ENCODE peak calls at places on chromosomes 1 and 21, in six cellular contexts. One of them, this sample, is unnamed.

GRCh38 chr1:147539122-147539575 is 2.2 kb upstream of the BCL9 start:
- DNase-seq in iPS DF 6.9: no peak
- DNase-seq in tibial artery: no peak
- DNase-seq in psoas muscle: no peak
- DNase-seq in tibial nerve: peak; percentile 25
- DNase-seq in H9: no peak
- DNase-seq in this sample: no peak

GRCh38 chr1:15049067-15049466 is 104.5 kb upstream of the TMEM51 start:
- DNase-seq in tibial nerve: no peak
- DNase-seq in iPS DF 6.9: no peak
- DNase-seq in tibial artery: no peak
- DNase-seq in H9: no peak
- DNase-seq in psoas muscle: no peak
- DNase-seq in this sample: no peak

GRCh38 chr1:216785760-216786159 is 62.5 kb upstream of the ESRRG start:
- DNase-seq in tibial artery: no peak
- DNase-seq in H9: no peak
- DNase-seq in tibial nerve: no peak
- DNase-seq in iPS DF 6.9: no peak
- DNase-seq in psoas muscle: no peak
- DNase-seq in this sample: no peak

GRCh38 chr1:219958875-219959417 is 30.6 kb upstream of the SLC30A10 start:
- DNase-seq in iPS DF 6.9: no peak
- DNase-seq in psoas muscle: no peak
- DNase-seq in tibial nerve: no peak
- DNase-seq in H9: no peak
- DNase-seq in tibial artery: no peak
- DNase-seq in this sample: no peak

GRCh38 chr21:44354001-44354405 is 582 bp downstream of the TRPM2 start:
- DNase-seq in iPS DF 6.9: no peak
- DNase-seq in H9: no peak
- DNase-seq in tibial nerve: no peak
- DNase-seq in psoas muscle: peak; percentile 49
- DNase-seq in tibial artery: no peak
- DNase-seq in this sample: no peak

GRCh38 chr1:172599912-172600311 is 59.0 kb upstream of the FASLG start:
- DNase-seq in tibial nerve: no peak
- DNase-seq in tibial artery: no peak
- DNase-seq in iPS DF 6.9: no peak
- DNase-seq in H9: no peak
- DNase-seq in psoas muscle: no peak
- DNase-seq in this sample: no peak

GRCh38 chr1:104780470-104781078 is 1030.9 kb downstream of the AMY1C start:
- DNase-seq in iPS DF 6.9: no peak
- DNase-seq in H9: no peak
- DNase-seq in psoas muscle: no peak
- DNase-seq in tibial nerve: no peak
- DNase-seq in tibial artery: no peak
- DNase-seq in this sample: no peak

GRCh38 chr1:202247837-202248795 is 54.5 kb downstream of the LGR6 start:
- DNase-seq in tibial artery: no peak
- DNase-seq in H9: peak; percentile 52
- DNase-seq in psoas muscle: no peak
- DNase-seq in iPS DF 6.9: no peak
- DNase-seq in tibial nerve: no peak
- DNase-seq in this sample: peak; percentile 15

GRCh38 chr1:5297199-5297877 is 642.9 kb downstream of the AJAP1 start:
- DNase-seq in H9: no peak
- DNase-seq in tibial nerve: peak; percentile 9
- DNase-seq in iPS DF 6.9: no peak
- DNase-seq in tibial artery: no peak
- DNase-seq in psoas muscle: peak; percentile 58
- DNase-seq in this sample: no peak

GRCh38 chr1:40879487-40880175 is 17.5 kb upstream of the CITED4 start:
- DNase-seq in tibial artery: no peak
- DNase-seq in tibial nerve: no peak
- DNase-seq in iPS DF 6.9: no peak
- DNase-seq in psoas muscle: no peak
- DNase-seq in H9: no peak
- DNase-seq in this sample: no peak

GRCh38 chr1:47675047-47675675 is 237.3 kb downstream of the FOXD2 start:
- DNase-seq in H9: peak; percentile 27
- DNase-seq in iPS DF 6.9: no peak
- DNase-seq in tibial artery: no peak
- DNase-seq in tibial nerve: no peak
- DNase-seq in psoas muscle: no peak
- DNase-seq in this sample: no peak

GRCh38 chr1:47672622-47673021 is 234.8 kb downstream of the FOXD2 start:
- DNase-seq in H9: no peak
- DNase-seq in tibial nerve: no peak
- DNase-seq in psoas muscle: no peak
- DNase-seq in iPS DF 6.9: no peak
- DNase-seq in tibial artery: no peak
- DNase-seq in this sample: no peak

GRCh38 chr1:47675721-47676120 is 237.9 kb downstream of the FOXD2 start:
- DNase-seq in psoas muscle: no peak
- DNase-seq in tibial artery: no peak
- DNase-seq in iPS DF 6.9: no peak
- DNase-seq in H9: peak; percentile 30
- DNase-seq in tibial nerve: no peak
- DNase-seq in this sample: no peak

GRCh38 chr1:47676311-47677054 is 238.6 kb downstream of the FOXD2 start:
- DNase-seq in iPS DF 6.9: no peak
- DNase-seq in psoas muscle: no peak
- DNase-seq in tibial nerve: no peak
- DNase-seq in tibial artery: no peak
- DNase-seq in H9: peak; percentile 21
- DNase-seq in this sample: no peak

GRCh38 chr1:47674189-47674588 is 236.3 kb downstream of the FOXD2 start:
- DNase-seq in tibial artery: no peak
- DNase-seq in psoas muscle: no peak
- DNase-seq in tibial nerve: no peak
- DNase-seq in H9: no peak
- DNase-seq in iPS DF 6.9: no peak
- DNase-seq in this sample: no peak
- H3K27ac ChIP-seq in tibial artery: no peak overlapping the region
- H3K27ac ChIP-seq in psoas muscle: no peak overlapping the region
- H3K27ac ChIP-seq in tibial nerve: no peak overlapping the region
- H3K27ac ChIP-seq in H9: no peak overlapping the region
- H3K27ac ChIP-seq in iPS DF 6.9: no peak overlapping the region
- H3K27ac ChIP-seq in this sample: no peak overlapping the region

GRCh38 chr1:84603223-84603622 is 29.0 kb upstream of the CTBS start:
- DNase-seq in tibial nerve: no peak
- DNase-seq in H9: no peak
- DNase-seq in iPS DF 6.9: no peak
- DNase-seq in tibial artery: no peak
- DNase-seq in psoas muscle: no peak
- DNase-seq in this sample: no peak
- H3K27ac ChIP-seq in tibial nerve: no peak overlapping the region
- H3K27ac ChIP-seq in H9: no peak overlapping the region
- H3K27ac ChIP-seq in iPS DF 6.9: no peak overlapping the region
- H3K27ac ChIP-seq in tibial artery: peak overlapping the region; percentile 68
- H3K27ac ChIP-seq in psoas muscle: no peak overlapping the region
- H3K27ac ChIP-seq in this sample: no peak overlapping the region

GRCh38 chr1:115976900-115977480 is 677 bp downstream of the SLC22A15 start:
- DNase-seq in tibial nerve: no peak
- DNase-seq in tibial artery: no peak
- DNase-seq in iPS DF 6.9: no peak
- DNase-seq in psoas muscle: no peak
- DNase-seq in H9: no peak
- DNase-seq in this sample: no peak
- H3K27ac ChIP-seq in tibial nerve: peak overlapping the region; percentile 71
- H3K27ac ChIP-seq in tibial artery: peak overlapping the region; percentile 86
- H3K27ac ChIP-seq in iPS DF 6.9: no peak overlapping the region
- H3K27ac ChIP-seq in psoas muscle: no peak overlapping the region
- H3K27ac ChIP-seq in H9: no peak overlapping the region
- H3K27ac ChIP-seq in this sample: peak overlapping the region; percentile 87

GRCh38 chr1:240242601-240243144 is 151.0 kb downstream of the FMN2 start:
- DNase-seq in iPS DF 6.9: no peak
- DNase-seq in H9: no peak
- DNase-seq in psoas muscle: no peak
- DNase-seq in tibial artery: no peak
- DNase-seq in tibial nerve: no peak
- DNase-seq in this sample: no peak
- H3K27ac ChIP-seq in iPS DF 6.9: no peak overlapping the region
- H3K27ac ChIP-seq in H9: no peak overlapping the region
- H3K27ac ChIP-seq in psoas muscle: no peak overlapping the region
- H3K27ac ChIP-seq in tibial artery: no peak overlapping the region
- H3K27ac ChIP-seq in tibial nerve: no peak overlapping the region
- H3K27ac ChIP-seq in this sample: no peak overlapping the region

GRCh38 chr1:3483801-3484444 is 29.5 kb downstream of the ARHGEF16 start:
- DNase-seq in H9: peak; percentile 81
- DNase-seq in psoas muscle: peak; percentile 44
- DNase-seq in tibial nerve: peak; percentile 14
- DNase-seq in iPS DF 6.9: no peak
- DNase-seq in tibial artery: no peak
- DNase-seq in this sample: no peak
- H3K27ac ChIP-seq in H9: no peak overlapping the region
- H3K27ac ChIP-seq in psoas muscle: no peak overlapping the region
- H3K27ac ChIP-seq in tibial nerve: no peak overlapping the region
- H3K27ac ChIP-seq in iPS DF 6.9: no peak overlapping the region
- H3K27ac ChIP-seq in tibial artery: no peak overlapping the region
- H3K27ac ChIP-seq in this sample: no peak overlapping the region

GRCh38 chr1:164560504-164560903 is 1.5 kb downstream of the PBX1 start:
- DNase-seq in H9: no peak
- DNase-seq in iPS DF 6.9: no peak
- DNase-seq in psoas muscle: no peak
- DNase-seq in tibial artery: no peak
- DNase-seq in tibial nerve: no peak
- DNase-seq in this sample: no peak
- H3K27ac ChIP-seq in H9: no peak overlapping the region
- H3K27ac ChIP-seq in iPS DF 6.9: no peak overlapping the region
- H3K27ac ChIP-seq in psoas muscle: peak overlapping the region; percentile 74
- H3K27ac ChIP-seq in tibial artery: peak overlapping the region; percentile 88
- H3K27ac ChIP-seq in tibial nerve: peak overlapping the region; percentile 77
- H3K27ac ChIP-seq in this sample: peak overlapping the region; percentile 81

GRCh38 chr1:112702420-112703261 is 4.3 kb downstream of the RHOC start:
- DNase-seq in tibial nerve: no peak
- DNase-seq in iPS DF 6.9: no peak
- DNase-seq in H9: no peak
- DNase-seq in psoas muscle: no peak
- DNase-seq in tibial artery: no peak
- DNase-seq in this sample: no peak
- H3K27ac ChIP-seq in tibial nerve: peak overlapping the region; percentile 98
- H3K27ac ChIP-seq in iPS DF 6.9: no peak overlapping the region
- H3K27ac ChIP-seq in H9: no peak overlapping the region
- H3K27ac ChIP-seq in psoas muscle: peak overlapping the region; percentile 82
- H3K27ac ChIP-seq in tibial artery: peak overlapping the region; percentile 99
- H3K27ac ChIP-seq in this sample: peak overlapping the region; percentile 84

DNA sequence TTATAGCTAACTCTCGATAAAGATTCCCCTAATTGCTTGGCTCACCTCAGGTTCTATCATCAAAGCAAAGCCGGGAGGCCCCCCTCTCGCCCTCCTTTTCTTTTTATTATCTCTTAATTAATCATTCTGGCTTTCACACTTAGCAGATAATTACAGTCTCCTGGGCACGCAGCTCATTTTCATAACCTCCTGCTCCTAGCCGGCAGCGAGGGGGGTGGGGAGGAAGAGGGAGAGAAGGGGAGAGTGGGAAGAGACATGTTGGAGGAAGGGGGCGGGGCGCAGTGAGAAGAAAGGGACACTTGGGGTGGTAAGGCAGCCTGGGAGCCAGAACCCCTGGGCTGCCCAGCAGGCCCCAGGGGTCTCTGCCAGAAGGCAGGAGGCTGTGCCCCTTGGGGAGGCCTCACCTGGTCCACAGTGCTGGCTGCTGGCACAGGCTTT is 14.5 kb downstream of the KIRREL1 start:
- DNase-seq in tibial artery: no peak
- DNase-seq in iPS DF 6.9: no peak
- DNase-seq in tibial nerve: no peak
- DNase-seq in psoas muscle: no peak
- DNase-seq in H9: no peak
- DNase-seq in this sample: no peak
- H3K27ac ChIP-seq in tibial artery: peak overlapping the region; percentile 90
- H3K27ac ChIP-seq in iPS DF 6.9: no peak overlapping the region
- H3K27ac ChIP-seq in tibial nerve: peak overlapping the region; percentile 76
- H3K27ac ChIP-seq in psoas muscle: peak overlapping the region; percentile 50
- H3K27ac ChIP-seq in H9: no peak overlapping the region
- H3K27ac ChIP-seq in this sample: peak overlapping the region; percentile 67